ENCODE peak calls at places on chromosome 21, in four cellular contexts. X is activated T-cell treated with anti-CD3 and anti-CD28 coated beads, Interleukin-2, amount 50 U/mL, for 48 hours; M is HEK293T; U is activated naive CD4-positive, alpha-beta T cell. L is an unnamed sample.

GRCh38 chr21:30102881-30103280 is 63.7 kb downstream of the CLDN17 start:
- DNase-seq in M (no peak), U (no peak), X (no peak), L (no peak)

GRCh38 chr21:42057861-42058437 is 13.2 kb upstream of the UMODL1 start:
- DNase-seq in U (no peak), M (no peak), X (no peak), L (no peak)

GRCh38 chr21:41379901-41380300 is 18.1 kb downstream of the MX2 start:
- DNase-seq in M (no peak), U (no peak), X (no peak), L (no peak)

GRCh38 chr21:42002421-42002958 is 7.7 kb downstream of the ZBTB21 start:
- DNase-seq in M (no peak), X (peak), U (no peak), L (peak)

GRCh38 chr21:39669976-39670671 is 57.4 kb downstream of the B3GALT5 start:
- DNase-seq in U (no peak), X (no peak), M (no peak), L (no peak)

GRCh38 chr21:39654951-39655350 is 42.2 kb downstream of the B3GALT5 start:
- DNase-seq in X (no peak), M (no peak), U (no peak), L (no peak)

GRCh38 chr21:42525676-42526378 is 12.2 kb downstream of the SLC37A1 start:
- DNase-seq in M (no peak), U (no peak), X (no peak), L (no peak)

GRCh38 chr21:29102791-29103257 is 27.6 kb upstream of the MAP3K7CL start:
- DNase-seq in M (no peak), U (no peak), X (no peak), L (no peak)

GRCh38 chr21:41506526-41507520 is 1.1 kb downstream of the TMPRSS2 start:
- DNase-seq in U (no peak), X (no peak), M (no peak), L (no peak)

GRCh38 chr21:44582055-44582454 is 1.7 kb upstream of the KRTAP10-5 start:
- DNase-seq in M (no peak), X (no peak), U (no peak), L (no peak)

GRCh38 chr21:40117236-40117635 is 250.0 kb downstream of the PCP4 start:
- DNase-seq in U (no peak), M (no peak), X (no peak), L (no peak)

GRCh38 chr21:10418649-10419048 is 102.7 kb upstream of the TPTE start:
- DNase-seq in X (no peak), U (no peak), M (no peak), L (no peak)

GRCh38 chr21:38804030-38804616 is 1.6 kb upstream of the ETS2 start:
- DNase-seq in U (no peak), X (no peak), M (no peak), L (no peak)

GRCh38 chr21:33109574-33110339 is 39.8 kb downstream of the OLIG1 start:
- DNase-seq in U (no peak), M (peak), X (peak), L (no peak)

GRCh38 chr21:25806053-25806452 is 71.3 kb downstream of the GABPA start:
- DNase-seq in M (no peak), U (no peak), X (no peak), L (no peak)

GRCh38 chr21:20418353-20418752 is 579.9 kb upstream of the NCAM2 start:
- DNase-seq in X (no peak), U (no peak), M (no peak), L (no peak)

L was measured in stimulated activated CD4-positive, alpha-beta T cell treated with anti-CD3 and anti-CD28 coated beads, Interleukin-4, amount 100 ng/mL, for 48 hours.